ENCODE peak calls at places on chromosomes 6 and 20, in eight cellular contexts. B is kidney, R is mucosa of descending colon, N is psoas muscle, O is Panc1, J is BE2C, W is SK-N-SH, S is hepatocyte. G is an unnamed sample.
A peak's percentile ranks its signal among the peaks of the same experiment; 100 is the strongest.

GRCh38 chr6:134724653-134725340 is 225.1 kb downstream of the ALDH8A1 start:
- DNase-seq in B (no peak), R (no peak), N (no peak), O (no peak), J (no peak), W (no peak), S (no peak), G (no peak)

GRCh38 chr6:144353871-144354314 is 68.8 kb downstream of the UTRN start:
- DNase-seq in B (no peak), R (no peak), N (no peak), O (no peak), J (no peak), W (no peak), S (no peak), G (no peak)

GRCh38 chr20:45011108-45011526 is 44.8 kb downstream of the STK4 start:
- DNase-seq in B (no peak), R (no peak), N (no peak), O (peak; percentile 38), J (peak; percentile 64), W (peak; percentile 57), S (peak; percentile 78), G (peak; percentile 23)

GRCh38 chr6:134169881-134170486 is 117.6 kb upstream of the SLC2A12 start:
- DNase-seq in B (no peak), R (no peak), N (no peak), O (no peak), J (peak; percentile 35), W (no peak), S (no peak), G (no peak)

GRCh38 chr20:10524034-10524476 is 89.0 kb downstream of the SLX4IP start:
- DNase-seq in B (no peak), R (peak; percentile 61), N (peak; percentile 70), O (no peak), J (peak; percentile 70), W (no peak), S (peak; percentile 15), G (no peak)

GRCh38 chr6:121584591-121585369 is 149.3 kb downstream of the GJA1 start:
- DNase-seq in B (no peak), R (no peak), N (no peak), O (no peak), J (no peak), W (no peak), S (no peak), G (no peak)

GRCh38 chr20:36377348-36378326 is 71.5 kb downstream of the DLGAP4 start:
- DNase-seq in B (no peak), R (no peak), N (no peak), O (no peak), J (no peak), W (no peak), S (no peak), G (no peak)

GRCh38 chr20:25041813-25042530 is 16.0 kb downstream of the ACSS1 start:
- DNase-seq in B (peak; percentile 39), R (no peak), N (peak; percentile 9), O (no peak), J (no peak), W (no peak), S (no peak), G (no peak)

GRCh38 chr20:23082846-23083552 is 3.1 kb downstream of the CD93 start:
- DNase-seq in B (no peak), R (no peak), N (no peak), O (no peak), J (no peak), W (no peak), S (no peak), G (peak; percentile 64)

GRCh38 chr6:37735722-37736121 is 38.0 kb upstream of the MDGA1 start:
- DNase-seq in B (peak; percentile 2), R (no peak), N (no peak), O (no peak), J (no peak), W (no peak), S (no peak), G (no peak)

GRCh38 chr6:39082310-39082709 is 32.7 kb downstream of the SAYSD1 start:
- DNase-seq in B (no peak), R (no peak), N (no peak), O (no peak), J (no peak), W (no peak), S (no peak), G (no peak)

GRCh38 chr20:44264287-44264686 is 17.2 kb downstream of the GDAP1L1 start:
- DNase-seq in B (no peak), R (no peak), N (no peak), O (no peak), J (no peak), W (no peak), S (peak; percentile 19), G (no peak)

GRCh38 chr20:20364016-20364746 is 3.7 kb upstream of the INSM1 start:
- DNase-seq in B (no peak), R (no peak), N (no peak), O (no peak), J (no peak), W (peak; percentile 47), S (no peak), G (no peak)

GRCh38 chr6:34984416-34984815 is 95.4 kb downstream of the ANKS1A start:
- DNase-seq in B (no peak), R (no peak), N (no peak), O (no peak), J (no peak), W (no peak), S (no peak), G (no peak)

GRCh38 chr6:37566209-37566859 is 66.6 kb upstream of the CCDC167 start:
- DNase-seq in B (peak; percentile 78), R (no peak), N (peak; percentile 37), O (no peak), J (peak; percentile 81), W (peak; percentile 94), S (peak; percentile 68), G (peak; percentile 61)

GRCh38 chr6:157273756-157274088 is 49.6 kb downstream of the TMEM242 start:
- DNase-seq in B (no peak), R (peak; percentile 75), N (no peak), O (no peak), J (peak; percentile 80), W (peak; percentile 70), S (peak; percentile 72), G (no peak)

GRCh38 chr20:38874460-38875169 is 51.6 kb upstream of the FAM83D start:
- DNase-seq in B (no peak), R (no peak), N (no peak), O (no peak), J (no peak), W (no peak), S (no peak), G (peak; percentile 53)

GRCh38 chr20:48035961-48036731 is 250.9 kb upstream of the SULF2 start:
- DNase-seq in B (no peak), R (no peak), N (no peak), O (no peak), J (no peak), W (no peak), S (no peak), G (no peak)

DNA sequence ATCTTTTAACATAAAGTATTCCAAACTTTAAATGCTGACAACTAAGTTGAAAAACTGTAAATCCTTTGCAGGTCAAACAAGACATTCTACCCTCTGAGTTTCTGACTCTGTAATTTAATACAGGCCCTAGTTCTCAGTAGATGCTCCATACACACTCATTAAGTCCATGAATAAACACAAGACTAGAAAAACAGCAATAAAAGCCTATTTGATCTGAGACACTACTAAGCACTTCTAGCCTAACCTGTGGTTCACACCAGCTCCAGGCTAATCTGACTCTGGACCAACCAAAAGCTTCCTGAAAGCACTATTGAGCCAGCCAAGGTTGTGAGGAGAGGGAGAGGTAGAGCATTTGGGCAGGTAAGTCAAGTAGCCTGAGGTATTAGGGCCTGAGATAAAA is 103.9 kb downstream of the EPM2A start:
- DNase-seq in B (no peak), R (no peak), N (no peak), O (no peak), J (no peak), W (no peak), S (no peak), G (no peak)
- H3K9me3 ChIP-seq in B (no peaks in the 10 kb centered on the region), R (no peaks in the 10 kb centered on the region), N (no peaks in the 10 kb centered on the region), O (no peaks in the 10 kb centered on the region), J (no peaks in the 10 kb centered on the region), W (no peaks in the 10 kb centered on the region), S (no peaks in the 10 kb centered on the region), G (no peaks in the 10 kb centered on the region)

GRCh38 chr6:15254074-15254975 is 8.5 kb downstream of the JARID2 start:
- DNase-seq in B (no peak), R (no peak), N (no peak), O (no peak), J (peak; percentile 58), W (no peak), S (no peak), G (no peak)
- TF ChIP-seq CTCF in B (no peak), R (no peak), N (peak; percentile 24), O (peak; percentile 34), J (peak; percentile 50), W (no peak), S (peak; percentile 17), G (peak; percentile 25)

DNA sequence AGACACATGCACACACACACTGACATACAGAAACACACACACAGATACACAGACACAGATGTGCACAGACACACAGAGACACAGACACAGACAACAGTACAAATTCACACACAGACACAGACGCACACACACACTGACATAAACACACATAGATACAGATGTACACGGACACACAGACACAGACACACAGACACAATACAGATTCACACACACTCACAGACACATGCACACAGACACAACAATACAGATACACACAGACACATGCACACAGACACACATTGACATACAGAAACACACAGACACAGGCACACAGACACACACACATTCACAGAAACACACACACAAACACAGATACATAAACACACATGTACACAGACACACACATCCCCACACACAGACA is 183.6 kb downstream of the SMOC2 start:
- DNase-seq in B (no peak), R (no peak), N (no peak), O (no peak), J (no peak), W (no peak), S (no peak), G (no peak)
- H3K9me3 ChIP-seq in B (no peaks in the 10 kb centered on the region), R (no peaks in the 10 kb centered on the region), N (no peaks in the 10 kb centered on the region), O (no peaks in the 10 kb centered on the region), J (no peaks in the 10 kb centered on the region), W (no peaks in the 10 kb centered on the region), S (no peaks in the 10 kb centered on the region), G (no peaks in the 10 kb centered on the region)

DNA sequence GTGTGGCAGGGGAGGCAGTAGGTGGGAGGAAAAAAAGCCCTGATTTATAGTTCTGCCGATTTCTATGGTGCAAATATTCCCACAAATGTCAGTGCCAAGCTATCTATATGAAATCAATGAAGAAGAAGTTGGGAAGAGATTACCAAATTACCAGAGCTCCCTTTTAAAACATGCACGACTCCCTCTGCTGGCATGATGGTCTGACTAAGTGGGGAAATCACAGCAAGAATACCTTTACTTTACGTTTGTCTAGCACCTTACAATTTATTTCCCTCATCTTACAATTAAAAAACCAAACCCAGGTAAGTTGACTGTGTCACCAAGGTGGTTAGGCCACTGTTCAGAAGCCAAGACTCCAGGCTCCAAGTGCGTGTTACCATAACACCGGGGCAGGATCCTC is 55.6 kb downstream of the AGPAT4 start:
- DNase-seq in B (no peak), R (no peak), N (no peak), O (no peak), J (no peak), W (no peak), S (no peak), G (no peak)
- TF ChIP-seq CTCF in B (no peak), R (no peak), N (no peak), O (peak; percentile 57), J (no peak), W (no peak), S (no peak), G (no peak)

DNA sequence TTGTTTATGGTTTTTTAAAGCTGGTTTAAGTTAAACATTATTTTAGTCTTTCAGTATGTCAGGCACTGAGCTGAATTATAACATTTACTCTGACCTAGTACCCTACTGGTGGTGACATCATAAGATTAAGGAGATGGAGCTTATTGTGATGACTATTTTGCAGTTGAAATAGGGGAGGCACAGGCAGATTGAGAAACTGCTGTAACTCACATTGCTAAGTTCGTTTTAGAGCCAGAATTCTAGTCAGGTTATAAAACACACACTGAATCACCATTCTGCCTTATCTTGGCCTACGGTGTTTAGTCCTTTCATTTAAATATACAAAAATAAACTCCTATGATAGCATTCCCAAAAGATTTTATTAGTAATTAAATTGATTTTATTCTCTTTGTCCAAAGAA is 584.1 kb downstream of the TFAP2A start:
- DNase-seq in B (no peak), R (no peak), N (no peak), O (no peak), J (no peak), W (no peak), S (no peak), G (no peak)
- H3K9me3 ChIP-seq in B (no peaks in the 10 kb centered on the region), R (no peaks in the 10 kb centered on the region), N (no peaks in the 10 kb centered on the region), O (no peaks in the 10 kb centered on the region), J (no peaks in the 10 kb centered on the region), W (no peaks in the 10 kb centered on the region), S (no peaks in the 10 kb centered on the region), G (no peaks in the 10 kb centered on the region)

G was measured in right lobe of liver.